ENCODE peak calls at places on chromosomes 11 and 22, in six cellular contexts. A is H1, S is A549, X is SK-N-SH, H is K562, N is GM12878. M is an unnamed sample.

GRCh38 chr11:60948251-60948650 is 3.7 kb downstream of the SLC15A3 start:
- DNase-seq in A (no peak), S (no peak), H (no peak), X (no peak), N (no peak), M (no peak)

GRCh38 chr11:2789791-2790580 is 90.2 kb upstream of the KCNQ1OT1 start:
- DNase-seq in H (no peak), S (no peak), X (no peak), N (no peak), A (no peak), M (no peak)

GRCh38 chr22:17097062-17097461 is 12.3 kb downstream of the IL17RA start:
- DNase-seq in H (no peak), N (no peak), A (no peak), S (no peak), X (no peak), M (no peak)

GRCh38 chr11:117780456-117780855 is 16.6 kb downstream of the DSCAML1 start:
- DNase-seq in N (no peak), H (no peak), A (no peak), X (no peak), S (no peak), M (no peak)

GRCh38 chr11:11731311-11732083 is 109.7 kb upstream of the GALNT18 start:
- DNase-seq in S (peak; percentile 10), H (no peak), X (no peak), N (no peak), A (no peak), M (peak; percentile 73)

GRCh38 chr22:29073618-29074275 is 912 bp downstream of the KREMEN1 start:
- DNase-seq in S (no peak), N (no peak), X (no peak), H (peak; percentile 43), A (no peak), M (no peak)

GRCh38 chr11:123302751-123303195 is 107.7 kb upstream of the CLMP start:
- DNase-seq in N (peak; percentile 79), X (no peak), S (peak; percentile 14), A (no peak), H (no peak), M (peak; percentile 72)

GRCh38 chr11:117992620-117993019 is 6.4 kb downstream of the IL10RA start:
- DNase-seq in H (no peak), A (no peak), S (no peak), N (no peak), X (no peak), M (no peak)

GRCh38 chr11:64859542-64860414 is 15.3 kb upstream of the CDC42BPG start:
- DNase-seq in X (no peak), A (no peak), S (no peak), H (no peak), N (peak; percentile 97), M (no peak)

GRCh38 chr11:70489276-70489675 is 90.9 kb downstream of the CTTN start:
- DNase-seq in S (no peak), N (no peak), A (no peak), X (no peak), H (no peak), M (no peak)

GRCh38 chr11:27161071-27161470 is 120.5 kb downstream of the BBOX1 start:
- DNase-seq in N (no peak), H (no peak), A (no peak), X (no peak), S (no peak), M (peak; percentile 68)

GRCh38 chr22:50403701-50404101 is 60.6 kb downstream of the PPP6R2 start:
- DNase-seq in N (no peak), A (no peak), X (peak; percentile 77), H (no peak), S (no peak), M (no peak)

GRCh38 chr11:72771507-72771906 is 19.3 kb upstream of the ARAP1 start:
- DNase-seq in A (no peak), X (peak; percentile 44), N (no peak), H (peak; percentile 30), S (no peak), M (peak; percentile 72)

GRCh38 chr11:439315-440064 is 2.3 kb downstream of the ANO9 start:
- DNase-seq in A (no peak), H (no peak), S (no peak), N (no peak), X (no peak), M (no peak)

GRCh38 chr11:46489668-46490560 is 98.3 kb upstream of the CHRM4 start:
- DNase-seq in X (peak; percentile 54), N (no peak), H (peak; percentile 30), A (peak; percentile 9), S (peak; percentile 66), M (peak; percentile 69)

GRCh38 chr11:113730887-113731726 is 25.0 kb upstream of the TMPRSS5 start:
- DNase-seq in A (no peak), N (no peak), H (peak; percentile 40), X (peak; percentile 62), S (peak; percentile 49), M (peak; percentile 64)

GRCh38 chr11:17413414-17414316 is 25.2 kb upstream of the KCNJ11 start:
- DNase-seq in X (no peak), S (no peak), A (no peak), H (no peak), N (no peak), M (no peak)

GRCh38 chr22:39236321-39237275 is 8.2 kb downstream of the PDGFB start:
- DNase-seq in S (no peak), X (no peak), A (no peak), H (peak; percentile 35), N (peak; percentile 67), M (no peak)

GRCh38 chr22:19965771-19966709 is 24.4 kb upstream of the TXNRD2 start:
- DNase-seq in S (no peak), N (no peak), H (peak; percentile 89), X (peak; percentile 78), A (no peak), M (no peak)

GRCh38 chr22:22547226-22547625 is 11.8 kb downstream of the PRAME start:
- DNase-seq in X (no peak), S (no peak), A (no peak), N (no peak), H (peak; percentile 74), M (no peak)

GRCh38 chr22:47543447-47543846 is 781.0 kb downstream of the TBC1D22A start:
- DNase-seq in H (no peak), N (no peak), A (no peak), S (no peak), X (no peak), M (no peak)

GRCh38 chr11:10351768-10352641 is 47.1 kb downstream of the ADM start:
- DNase-seq in N (no peak), S (peak; percentile 59), A (peak; percentile 98), H (no peak), X (peak; percentile 38), M (peak; percentile 95)

GRCh38 chr11:125276635-125277008 is 112.1 kb downstream of the PKNOX2 start:
- DNase-seq in N (no peak), A (no peak), H (no peak), S (no peak), X (no peak), M (no peak)

GRCh38 chr11:97364047-97364446 is 974.2 kb downstream of the JRKL start:
- DNase-seq in S (no peak), H (no peak), A (no peak), X (no peak), N (no peak), M (no peak)

GRCh38 chr22:47129902-47130301 is 367.5 kb downstream of the TBC1D22A start:
- DNase-seq in H (peak; percentile 79), N (no peak), A (no peak), X (no peak), S (peak; percentile 35), M (no peak)

GRCh38 chr11:74311352-74311926 is at the start of gene P4HA3:
- DNase-seq in N (no peak), A (peak; percentile 31), S (peak; percentile 64), H (peak; percentile 92), X (peak; percentile 92), M (peak; percentile 28)

GRCh38 chr11:9150944-9151343 is 59.5 kb upstream of the SCUBE2 start:
- DNase-seq in N (no peak), A (no peak), S (no peak), X (no peak), H (no peak), M (peak; percentile 39)

DNA sequence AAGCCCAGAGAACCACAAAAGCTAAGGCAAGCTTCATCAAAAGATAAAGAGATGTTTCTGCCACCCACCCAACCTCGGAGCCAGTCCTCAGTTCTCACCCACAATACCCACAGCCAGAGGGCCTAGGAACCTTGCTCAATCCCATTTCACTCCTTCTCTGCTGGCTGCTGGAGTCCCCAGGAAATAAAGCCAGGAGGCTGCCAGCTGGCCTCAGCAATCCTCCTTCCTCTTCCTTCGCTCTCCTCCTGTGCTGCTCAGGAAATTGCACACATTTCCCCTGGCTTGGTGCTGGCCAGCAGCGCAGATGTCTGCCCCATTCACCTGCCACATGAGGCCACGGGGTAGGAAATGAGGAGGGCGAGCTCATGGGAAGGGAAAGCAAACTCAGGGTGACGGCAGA is 91.8 kb upstream of the LDLRAD3 start:
- DNase-seq in S (no peak), N (no peak), X (no peak), H (no peak), A (no peak), M (no peak)
- TF ChIP-seq RFX5 in S (no peak), N (no peak), X (no peak), H (no peak), A (no peak), M (no peak)

GRCh38 chr11:69352715-69353325 is 58.9 kb downstream of the MYEOV start:
- DNase-seq in H (no peak), N (no peak), S (peak; percentile 65), X (no peak), A (peak; percentile 21), M (peak; percentile 99)
- TF ChIP-seq RFX5 in H (no peak), N (no peak), S (no peak), X (no peak), A (no peak), M (no peak)

DNA sequence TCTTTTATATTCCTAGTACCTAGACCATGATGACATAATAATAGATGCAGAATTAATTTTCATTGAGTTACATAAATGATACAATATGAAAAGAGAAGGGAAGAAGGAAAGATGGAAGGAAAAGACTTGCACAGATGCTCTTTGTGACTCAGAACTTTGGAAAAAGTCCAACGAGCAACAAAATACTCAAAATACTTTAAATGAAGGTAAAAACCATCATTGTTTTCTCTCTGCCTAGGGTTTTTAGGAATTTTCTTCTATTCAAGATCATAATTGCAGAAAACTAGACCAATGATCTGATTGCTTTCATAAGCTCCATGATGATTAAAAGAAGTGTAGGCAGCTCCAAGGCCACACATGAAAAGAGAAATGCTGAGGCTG is 276.9 kb downstream of the KIRREL3 start:
- DNase-seq in A (no peak), H (no peak), N (no peak), S (no peak), X (no peak), M (peak; percentile 55)
- TF ChIP-seq RFX5 in A (no peak), H (no peak), N (no peak), S (no peak), X (no peak), M (no peak)

GRCh38 chr22:45616432-45616831 is 55.2 kb upstream of the ATXN10 start:
- DNase-seq in S (no peak), H (no peak), N (no peak), A (no peak), X (no peak), M (no peak)

GRCh38 chr22:45626198-45626651 is 45.4 kb upstream of the ATXN10 start:
- DNase-seq in N (no peak), X (no peak), S (peak; percentile 91), H (peak; percentile 43), A (no peak), M (no peak)

GRCh38 chr22:45617948-45618347 is 53.7 kb upstream of the ATXN10 start:
- DNase-seq in A (no peak), X (no peak), H (no peak), S (no peak), N (no peak), M (no peak)

GRCh38 chr22:45620707-45621106 is 50.9 kb upstream of the ATXN10 start:
- DNase-seq in X (no peak), A (no peak), S (no peak), N (peak; percentile 9), H (no peak), M (no peak)

GRCh38 chr22:45621836-45622600 is 49.6 kb upstream of the ATXN10 start:
- DNase-seq in X (no peak), N (no peak), H (no peak), S (no peak), A (no peak), M (no peak)
- TF ChIP-seq RFX5 in X (no peak), N (no peak), H (no peak), S (no peak), A (no peak), M (no peak)